ENCODE peak calls at places on chromosomes 3 and 15, in seven cellular contexts. One of them, this sample, is unnamed.
A peak's percentile ranks its signal among the peaks of the same experiment; 100 is the strongest.

GRCh38 chr3:189269356-189269755 is 97.6 kb downstream of the TPRG1 start:
- DNase-seq in esophagus muscularis mucosa: no peak
- DNase-seq in tibial nerve: no peak
- DNase-seq in left ventricle myocardium inferior: no peak
- DNase-seq in CD8-positive, alpha-beta T cell: no peak
- DNase-seq in fibroblast of lung: no peak
- DNase-seq in DND-41: no peak
- DNase-seq in this sample: no peak

GRCh38 chr15:81504170-81504905 is 130.3 kb upstream of the TMC3 start:
- DNase-seq in left ventricle myocardium inferior: no peak
- DNase-seq in esophagus muscularis mucosa: no peak
- DNase-seq in DND-41: no peak
- DNase-seq in CD8-positive, alpha-beta T cell: no peak
- DNase-seq in tibial nerve: no peak
- DNase-seq in fibroblast of lung: peak; percentile 28
- DNase-seq in this sample: no peak

GRCh38 chr3:169811606-169812123 is 1.0 kb upstream of the LRRIQ4 start:
- DNase-seq in CD8-positive, alpha-beta T cell: no peak
- DNase-seq in esophagus muscularis mucosa: no peak
- DNase-seq in tibial nerve: peak; percentile 17
- DNase-seq in fibroblast of lung: peak; percentile 82
- DNase-seq in left ventricle myocardium inferior: no peak
- DNase-seq in DND-41: no peak
- DNase-seq in this sample: no peak

GRCh38 chr3:116849261-116849688 is 139.7 kb downstream of the TUSC7 start:
- DNase-seq in fibroblast of lung: no peak
- DNase-seq in tibial nerve: no peak
- DNase-seq in CD8-positive, alpha-beta T cell: no peak
- DNase-seq in esophagus muscularis mucosa: no peak
- DNase-seq in DND-41: no peak
- DNase-seq in left ventricle myocardium inferior: no peak
- DNase-seq in this sample: peak; percentile 25

GRCh38 chr3:129888739-129889138 is 4.8 kb downstream of the TMCC1 start:
- DNase-seq in CD8-positive, alpha-beta T cell: no peak
- DNase-seq in fibroblast of lung: peak; percentile 89
- DNase-seq in DND-41: no peak
- DNase-seq in tibial nerve: no peak
- DNase-seq in esophagus muscularis mucosa: no peak
- DNase-seq in left ventricle myocardium inferior: no peak
- DNase-seq in this sample: no peak

GRCh38 chr15:71011503-71012155 is 103.6 kb upstream of the THSD4 start:
- DNase-seq in fibroblast of lung: peak; percentile 79
- DNase-seq in tibial nerve: peak; percentile 16
- DNase-seq in left ventricle myocardium inferior: no peak
- DNase-seq in CD8-positive, alpha-beta T cell: no peak
- DNase-seq in esophagus muscularis mucosa: no peak
- DNase-seq in DND-41: no peak
- DNase-seq in this sample: no peak

GRCh38 chr3:123934250-123934649 is 26.8 kb downstream of the CCDC14 start:
- DNase-seq in tibial nerve: no peak
- DNase-seq in fibroblast of lung: no peak
- DNase-seq in CD8-positive, alpha-beta T cell: no peak
- DNase-seq in DND-41: no peak
- DNase-seq in left ventricle myocardium inferior: no peak
- DNase-seq in esophagus muscularis mucosa: no peak
- DNase-seq in this sample: no peak

GRCh38 chr3:181699171-181699903 is 12.4 kb upstream of the SOX2 start:
- DNase-seq in left ventricle myocardium inferior: no peak
- DNase-seq in CD8-positive, alpha-beta T cell: no peak
- DNase-seq in esophagus muscularis mucosa: no peak
- DNase-seq in tibial nerve: no peak
- DNase-seq in fibroblast of lung: no peak
- DNase-seq in DND-41: no peak
- DNase-seq in this sample: no peak

GRCh38 chr3:159785276-159785675 is 203.4 kb upstream of the IL12A start:
- DNase-seq in esophagus muscularis mucosa: no peak
- DNase-seq in fibroblast of lung: peak; percentile 67
- DNase-seq in DND-41: no peak
- DNase-seq in CD8-positive, alpha-beta T cell: no peak
- DNase-seq in tibial nerve: no peak
- DNase-seq in left ventricle myocardium inferior: no peak
- DNase-seq in this sample: no peak

GRCh38 chr3:64163755-64164148 is 61.5 kb downstream of the PRICKLE2 start:
- DNase-seq in fibroblast of lung: peak; percentile 89
- DNase-seq in CD8-positive, alpha-beta T cell: no peak
- DNase-seq in left ventricle myocardium inferior: no peak
- DNase-seq in esophagus muscularis mucosa: no peak
- DNase-seq in DND-41: no peak
- DNase-seq in tibial nerve: no peak
- DNase-seq in this sample: no peak

GRCh38 chr3:21392521-21392920 is 358.5 kb downstream of the ZNF385D start:
- DNase-seq in left ventricle myocardium inferior: no peak
- DNase-seq in DND-41: no peak
- DNase-seq in fibroblast of lung: no peak
- DNase-seq in CD8-positive, alpha-beta T cell: no peak
- DNase-seq in esophagus muscularis mucosa: no peak
- DNase-seq in tibial nerve: no peak
- DNase-seq in this sample: no peak

GRCh38 chr15:82231842-82232241 is 30.7 kb downstream of the EFL1 start:
- DNase-seq in DND-41: no peak
- DNase-seq in tibial nerve: no peak
- DNase-seq in fibroblast of lung: no peak
- DNase-seq in CD8-positive, alpha-beta T cell: no peak
- DNase-seq in left ventricle myocardium inferior: no peak
- DNase-seq in esophagus muscularis mucosa: no peak
- DNase-seq in this sample: no peak

GRCh38 chr3:37217098-37217849 is 42.9 kb upstream of the LRRFIP2 start:
- DNase-seq in fibroblast of lung: no peak
- DNase-seq in esophagus muscularis mucosa: no peak
- DNase-seq in DND-41: peak; percentile 27
- DNase-seq in left ventricle myocardium inferior: no peak
- DNase-seq in CD8-positive, alpha-beta T cell: no peak
- DNase-seq in tibial nerve: no peak
- DNase-seq in this sample: no peak

GRCh38 chr15:40790723-40791122 is 16.2 kb upstream of the ZFYVE19 start:
- DNase-seq in esophagus muscularis mucosa: no peak
- DNase-seq in tibial nerve: no peak
- DNase-seq in DND-41: no peak
- DNase-seq in left ventricle myocardium inferior: no peak
- DNase-seq in fibroblast of lung: no peak
- DNase-seq in CD8-positive, alpha-beta T cell: no peak
- DNase-seq in this sample: no peak

GRCh38 chr15:85540085-85540797 is 159.8 kb downstream of the AKAP13 start:
- DNase-seq in left ventricle myocardium inferior: no peak
- DNase-seq in tibial nerve: no peak
- DNase-seq in esophagus muscularis mucosa: no peak
- DNase-seq in CD8-positive, alpha-beta T cell: no peak
- DNase-seq in fibroblast of lung: no peak
- DNase-seq in DND-41: no peak
- DNase-seq in this sample: no peak

GRCh38 chr15:89130194-89130593 is 41.9 kb downstream of the ABHD2 start:
- DNase-seq in CD8-positive, alpha-beta T cell: no peak
- DNase-seq in esophagus muscularis mucosa: no peak
- DNase-seq in tibial nerve: no peak
- DNase-seq in fibroblast of lung: no peak
- DNase-seq in DND-41: no peak
- DNase-seq in left ventricle myocardium inferior: no peak
- DNase-seq in this sample: no peak

GRCh38 chr15:89129123-89129815 is 41.0 kb downstream of the ABHD2 start:
- DNase-seq in tibial nerve: no peak
- DNase-seq in fibroblast of lung: peak; percentile 48
- DNase-seq in DND-41: peak; percentile 39
- DNase-seq in esophagus muscularis mucosa: no peak
- DNase-seq in left ventricle myocardium inferior: no peak
- DNase-seq in CD8-positive, alpha-beta T cell: peak; percentile 14
- DNase-seq in this sample: peak; percentile 37

GRCh38 chr15:89127054-89127702 is 38.9 kb downstream of the ABHD2 start:
- DNase-seq in fibroblast of lung: no peak
- DNase-seq in DND-41: no peak
- DNase-seq in left ventricle myocardium inferior: no peak
- DNase-seq in tibial nerve: no peak
- DNase-seq in CD8-positive, alpha-beta T cell: no peak
- DNase-seq in esophagus muscularis mucosa: no peak
- DNase-seq in this sample: no peak

GRCh38 chr15:89128320-89129122 is 40.3 kb downstream of the ABHD2 start:
- DNase-seq in CD8-positive, alpha-beta T cell: no peak
- DNase-seq in tibial nerve: no peak
- DNase-seq in fibroblast of lung: no peak
- DNase-seq in left ventricle myocardium inferior: no peak
- DNase-seq in esophagus muscularis mucosa: no peak
- DNase-seq in DND-41: no peak
- DNase-seq in this sample: no peak

GRCh38 chr15:89129816-89130134 is 41.5 kb downstream of the ABHD2 start:
- DNase-seq in tibial nerve: no peak
- DNase-seq in CD8-positive, alpha-beta T cell: no peak
- DNase-seq in left ventricle myocardium inferior: no peak
- DNase-seq in esophagus muscularis mucosa: no peak
- DNase-seq in fibroblast of lung: no peak
- DNase-seq in DND-41: no peak
- DNase-seq in this sample: no peak
- H3K4me1 ChIP-seq in tibial nerve: no peaks in the 10 kb centered on the region
- H3K4me1 ChIP-seq in CD8-positive, alpha-beta T cell: peaks cover 9% of the 10 kb centered on the region
- H3K4me1 ChIP-seq in left ventricle myocardium inferior: peaks cover 97% of the 10 kb centered on the region
- H3K4me1 ChIP-seq in esophagus muscularis mucosa: peaks cover 67% of the 10 kb centered on the region
- H3K4me1 ChIP-seq in fibroblast of lung: no peaks in the 10 kb centered on the region
- H3K4me1 ChIP-seq in DND-41: no peaks in the 10 kb centered on the region
- H3K4me1 ChIP-seq in this sample: no peaks in the 10 kb centered on the region

GRCh38 chr3:9401986-9402385 is 4.6 kb downstream of the SETD5 start:
- DNase-seq in esophagus muscularis mucosa: no peak
- DNase-seq in fibroblast of lung: no peak
- DNase-seq in tibial nerve: no peak
- DNase-seq in DND-41: no peak
- DNase-seq in CD8-positive, alpha-beta T cell: no peak
- DNase-seq in left ventricle myocardium inferior: no peak
- DNase-seq in this sample: no peak
- H3K4me3 ChIP-seq in esophagus muscularis mucosa: peak overlapping the region; percentile 5
- H3K4me3 ChIP-seq in fibroblast of lung: peak overlapping the region; percentile 21
- H3K4me3 ChIP-seq in tibial nerve: no peak overlapping the region
- H3K4me3 ChIP-seq in DND-41: peak overlapping the region; percentile 10
- H3K4me3 ChIP-seq in CD8-positive, alpha-beta T cell: no peak overlapping the region
- H3K4me3 ChIP-seq in left ventricle myocardium inferior: peak overlapping the region; percentile 25
- H3K4me3 ChIP-seq in this sample: no peak overlapping the region

GRCh38 chr3:52693071-52693470 is 7.2 kb downstream of the GNL3 start:
- DNase-seq in fibroblast of lung: no peak
- DNase-seq in CD8-positive, alpha-beta T cell: no peak
- DNase-seq in left ventricle myocardium inferior: no peak
- DNase-seq in DND-41: no peak
- DNase-seq in tibial nerve: no peak
- DNase-seq in esophagus muscularis mucosa: no peak
- DNase-seq in this sample: no peak

GRCh38 chr3:52695798-52696649 is 9.6 kb downstream of the GLT8D1 start:
- DNase-seq in left ventricle myocardium inferior: no peak
- DNase-seq in fibroblast of lung: no peak
- DNase-seq in DND-41: no peak
- DNase-seq in tibial nerve: no peak
- DNase-seq in esophagus muscularis mucosa: no peak
- DNase-seq in CD8-positive, alpha-beta T cell: no peak
- DNase-seq in this sample: no peak

GRCh38 chr3:52697622-52697946 is 8.0 kb downstream of the GLT8D1 start:
- DNase-seq in DND-41: no peak
- DNase-seq in fibroblast of lung: no peak
- DNase-seq in left ventricle myocardium inferior: no peak
- DNase-seq in esophagus muscularis mucosa: no peak
- DNase-seq in CD8-positive, alpha-beta T cell: no peak
- DNase-seq in tibial nerve: no peak
- DNase-seq in this sample: no peak

GRCh38 chr3:52694528-52695189 is 8.8 kb downstream of the GNL3 start:
- DNase-seq in left ventricle myocardium inferior: no peak
- DNase-seq in CD8-positive, alpha-beta T cell: no peak
- DNase-seq in fibroblast of lung: no peak
- DNase-seq in tibial nerve: no peak
- DNase-seq in esophagus muscularis mucosa: no peak
- DNase-seq in DND-41: no peak
- DNase-seq in this sample: no peak

DNA sequence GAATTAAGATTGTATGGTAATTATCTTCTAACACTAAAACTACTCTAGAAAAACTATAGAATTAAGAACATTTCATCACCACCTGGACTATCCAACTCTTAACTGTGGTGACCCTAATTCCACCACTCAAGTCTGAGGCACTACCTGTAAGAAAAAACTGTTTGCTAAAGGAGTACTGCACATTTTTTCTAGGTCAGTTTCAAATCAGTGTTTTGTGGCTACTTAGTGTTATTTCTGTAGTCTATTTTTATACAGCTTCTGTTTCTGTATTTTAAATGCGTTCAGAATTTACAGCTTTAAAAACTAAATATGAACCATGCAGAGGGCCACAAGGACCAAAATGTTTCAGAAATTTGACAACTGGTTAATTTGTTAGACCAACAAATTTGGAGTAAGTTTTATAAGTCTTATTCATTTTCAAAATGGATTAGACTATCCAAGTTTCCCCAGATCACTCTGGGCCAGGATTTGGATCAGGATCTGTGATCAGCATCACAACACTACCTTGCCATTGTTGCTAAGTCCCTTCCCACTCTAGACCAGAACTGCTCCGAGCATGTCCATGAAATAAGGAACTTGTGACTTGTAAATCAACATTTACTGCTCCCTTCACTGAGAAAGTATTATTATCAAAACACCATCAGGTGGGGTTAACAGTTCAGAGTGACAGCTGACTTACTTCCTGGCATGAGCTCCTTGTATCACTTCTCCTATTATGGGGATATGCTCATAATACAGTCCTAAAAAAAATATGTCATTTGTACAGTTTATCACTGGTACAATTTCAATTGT is 8.6 kb downstream of the GLT8D1 start:
- DNase-seq in DND-41: no peak
- DNase-seq in tibial nerve: no peak
- DNase-seq in fibroblast of lung: no peak
- DNase-seq in esophagus muscularis mucosa: no peak
- DNase-seq in CD8-positive, alpha-beta T cell: no peak
- DNase-seq in left ventricle myocardium inferior: no peak
- DNase-seq in this sample: no peak
- H3K36me3 ChIP-seq in DND-41: peaks cover 65% of the 10 kb centered on the region
- H3K36me3 ChIP-seq in tibial nerve: peaks cover 78% of the 10 kb centered on the region
- H3K36me3 ChIP-seq in fibroblast of lung: peaks cover 21% of the 10 kb centered on the region
- H3K36me3 ChIP-seq in esophagus muscularis mucosa: peaks cover 55% of the 10 kb centered on the region
- H3K36me3 ChIP-seq in CD8-positive, alpha-beta T cell: peaks cover 52% of the 10 kb centered on the region
- H3K36me3 ChIP-seq in left ventricle myocardium inferior: peaks cover 79% of the 10 kb centered on the region
- H3K36me3 ChIP-seq in this sample: peaks cover 34% of the 10 kb centered on the region

GRCh38 chr3:156553705-156554356 is 1.1 kb downstream of the SSR3 start:
- DNase-seq in fibroblast of lung: peak; percentile 77
- DNase-seq in tibial nerve: no peak
- DNase-seq in CD8-positive, alpha-beta T cell: no peak
- DNase-seq in DND-41: peak; percentile 33
- DNase-seq in esophagus muscularis mucosa: no peak
- DNase-seq in left ventricle myocardium inferior: no peak
- DNase-seq in this sample: no peak

GRCh38 chr3:156554515-156554841 is 439 bp downstream of the SSR3 start:
- DNase-seq in fibroblast of lung: no peak
- DNase-seq in esophagus muscularis mucosa: no peak
- DNase-seq in CD8-positive, alpha-beta T cell: no peak
- DNase-seq in tibial nerve: no peak
- DNase-seq in left ventricle myocardium inferior: no peak
- DNase-seq in DND-41: no peak
- DNase-seq in this sample: no peak

GRCh38 chr3:156552973-156553372 is 1.9 kb downstream of the SSR3 start:
- DNase-seq in left ventricle myocardium inferior: no peak
- DNase-seq in CD8-positive, alpha-beta T cell: no peak
- DNase-seq in tibial nerve: no peak
- DNase-seq in fibroblast of lung: no peak
- DNase-seq in esophagus muscularis mucosa: no peak
- DNase-seq in DND-41: no peak
- DNase-seq in this sample: no peak

GRCh38 chr3:156551261-156551660 is 3.7 kb downstream of the SSR3 start:
- DNase-seq in DND-41: no peak
- DNase-seq in CD8-positive, alpha-beta T cell: no peak
- DNase-seq in left ventricle myocardium inferior: no peak
- DNase-seq in tibial nerve: no peak
- DNase-seq in esophagus muscularis mucosa: no peak
- DNase-seq in fibroblast of lung: no peak
- DNase-seq in this sample: no peak

GRCh38 chr3:156551746-156552145 is 3.2 kb downstream of the SSR3 start:
- DNase-seq in tibial nerve: no peak
- DNase-seq in DND-41: no peak
- DNase-seq in left ventricle myocardium inferior: no peak
- DNase-seq in fibroblast of lung: peak; percentile 67
- DNase-seq in esophagus muscularis mucosa: no peak
- DNase-seq in CD8-positive, alpha-beta T cell: no peak
- DNase-seq in this sample: no peak
- H3K4me1 ChIP-seq in tibial nerve: peaks cover 7% of the 10 kb centered on the region
- H3K4me1 ChIP-seq in DND-41: peaks cover 36% of the 10 kb centered on the region
- H3K4me1 ChIP-seq in left ventricle myocardium inferior: peaks cover 87% of the 10 kb centered on the region
- H3K4me1 ChIP-seq in fibroblast of lung: peaks cover 8% of the 10 kb centered on the region
- H3K4me1 ChIP-seq in esophagus muscularis mucosa: peaks cover 75% of the 10 kb centered on the region
- H3K4me1 ChIP-seq in CD8-positive, alpha-beta T cell: peaks cover 20% of the 10 kb centered on the region
- H3K4me1 ChIP-seq in this sample: no peaks in the 10 kb centered on the region